ENCODE peak calls at places on chromosomes 6 and 20, in five cellular contexts. A is NCI-H1930, I is GM12878, J is H4, X is WTC11. K is an unnamed sample.

GRCh38 chr20:13302647-13303425 is 81.8 kb downstream of the ISM1 start:
- DNase-seq in J (peak), X (peak), I (no peak), A (peak), K (no peak)

GRCh38 chr20:50540620-50541605 is 30.7 kb downstream of the PTPN1 start:
- DNase-seq in I (no peak), J (peak), X (no peak), A (no peak), K (no peak)

GRCh38 chr6:3237761-3238662 is 10.6 kb upstream of the TUBB2B start:
- DNase-seq in X (no peak), I (no peak), J (no peak), A (no peak), K (no peak)

GRCh38 chr6:11189865-11190624 is 42.4 kb downstream of the NEDD9 start:
- DNase-seq in A (no peak), J (no peak), I (no peak), X (no peak), K (no peak)

GRCh38 chr6:81792826-81793225 is 40.3 kb upstream of the TENT5A start:
- DNase-seq in A (no peak), X (no peak), I (no peak), J (no peak), K (no peak)

GRCh38 chr20:31760457-31761240 is 21.6 kb downstream of the TPX2 start:
- DNase-seq in J (no peak), A (no peak), I (no peak), X (no peak), K (no peak)

GRCh38 chr6:134956676-134957075 is 6.8 kb upstream of the ALDH8A1 start:
- DNase-seq in X (no peak), I (no peak), J (no peak), A (no peak), K (no peak)

GRCh38 chr6:49551126-49551865 is 828 bp downstream of the C6orf141 start:
- DNase-seq in I (no peak), X (peak), A (no peak), J (no peak), K (no peak)

GRCh38 chr6:157494132-157494705 is 113.2 kb downstream of the ZDHHC14 start:
- DNase-seq in I (no peak), X (no peak), A (no peak), J (no peak), K (no peak)

GRCh38 chr20:11403711-11404110 is 514.0 kb upstream of the BTBD3 start:
- DNase-seq in A (no peak), J (no peak), I (no peak), X (no peak), K (no peak)

GRCh38 chr20:60062431-60063336 is 104.5 kb downstream of the CDH26 start:
- DNase-seq in I (no peak), A (no peak), J (peak), X (no peak), K (no peak)

GRCh38 chr20:24492031-24492607 is 22.7 kb downstream of the SYNDIG1 start:
- DNase-seq in J (peak), A (no peak), I (no peak), X (peak), K (no peak)

GRCh38 chr20:16472045-16472872 is 101.0 kb downstream of the KIF16B start:
- DNase-seq in I (no peak), J (no peak), A (no peak), X (no peak), K (no peak)

GRCh38 chr20:10658876-10659632 is 14.7 kb downstream of the JAG1 start:
- DNase-seq in X (no peak), J (no peak), I (no peak), A (no peak), K (no peak)

GRCh38 chr6:109511832-109512231 is 28.8 kb upstream of the ZBTB24 start:
- DNase-seq in I (no peak), A (no peak), J (no peak), X (no peak), K (no peak)

GRCh38 chr6:81120280-81120679 is 632.2 kb downstream of the TENT5A start:
- DNase-seq in I (no peak), X (no peak), J (no peak), A (no peak), K (no peak)

GRCh38 chr20:23582293-23582692 is 14.0 kb upstream of the CST9L start:
- DNase-seq in I (no peak), J (no peak), A (no peak), X (no peak), K (no peak)

GRCh38 chr6:46273911-46274310 is 103.1 kb upstream of the ENPP5 start:
- DNase-seq in J (no peak), A (no peak), X (no peak), I (no peak), K (no peak)

GRCh38 chr20:8394308-8394945 is 262.4 kb downstream of the PLCB1 start:
- DNase-seq in J (no peak), A (no peak), I (peak), X (no peak), K (no peak)

GRCh38 chr6:137804647-137805046 is 62.4 kb upstream of the TNFAIP3 start:
- DNase-seq in I (no peak), J (no peak), X (no peak), A (no peak), K (no peak)

GRCh38 chr20:37378420-37378784 is 32.5 kb downstream of the SRC start:
- DNase-seq in I (no peak), J (no peak), A (no peak), X (no peak), K (no peak)

K was measured in NCI-H1436 treated with DMSO at 0.1 percent for 48 hours.